ENCODE peak calls at places on chromosomes 3 and 15, in eight cellular contexts. Y is PC-3, O is fibroblast of lung, C is GM23338, B is endothelial cell of umbilical vein, Q is HepG2, H is K562, K is neural progenitor cell. J is an unnamed sample.

GRCh38 chr3:189298469-189299375 is 127.0 kb downstream of the TPRG1 start:
- DNase-seq in K (no peak), O (no peak), C (no peak), H (no peak), B (no peak), Q (no peak), Y (peak), J (peak)

GRCh38 chr15:90994059-90994416 is 297 bp downstream of the PRC1 start:
- DNase-seq in H (peak), C (peak), Y (no peak), Q (no peak), K (peak), B (no peak), O (no peak), J (no peak)

GRCh38 chr3:71309342-71309741 is 274.2 kb downstream of the FOXP1 start:
- DNase-seq in H (no peak), Y (no peak), K (no peak), O (no peak), C (no peak), B (no peak), Q (no peak), J (no peak)

GRCh38 chr3:132535575-132536441 is 61.3 kb upstream of the ACKR4 start:
- DNase-seq in H (peak), B (peak), K (peak), C (peak), O (peak), Q (peak), Y (peak), J (peak)

GRCh38 chr15:66743703-66744536 is 41.9 kb downstream of the SMAD6 start:
- DNase-seq in H (no peak), B (no peak), O (no peak), C (peak), Q (no peak), Y (peak), K (no peak), J (no peak)

GRCh38 chr15:65952425-65953053 is 83.2 kb downstream of the RAB11A start:
- DNase-seq in C (peak), K (peak), O (peak), Q (peak), Y (peak), H (peak), B (peak), J (peak)

GRCh38 chr3:58526124-58526957 is 10.6 kb downstream of the ACOX2 start:
- DNase-seq in Y (peak), K (no peak), O (peak), B (peak), H (no peak), C (peak), Q (peak), J (peak)

GRCh38 chr3:47370887-47371697 is 9.7 kb upstream of the PTPN23 start:
- DNase-seq in Q (no peak), C (peak), O (no peak), Y (no peak), K (peak), H (peak), B (no peak), J (no peak)

GRCh38 chr15:88605507-88606436 is 15.4 kb upstream of the AEN start:
- DNase-seq in O (peak), Y (no peak), K (peak), B (peak), C (peak), H (peak), Q (no peak), J (no peak)

GRCh38 chr3:191280111-191280510 is 49.1 kb upstream of the CCDC50 start:
- DNase-seq in O (no peak), C (no peak), H (no peak), B (no peak), Y (no peak), K (no peak), Q (no peak), J (no peak)

GRCh38 chr3:111577798-111578685 is 17.1 kb downstream of the ZBED2 start:
- DNase-seq in C (peak), H (no peak), Y (peak), K (peak), O (peak), B (peak), Q (peak), J (peak)

GRCh38 chr3:24495334-24495994 is 814 bp upstream of the THRB start:
- DNase-seq in K (peak), H (peak), B (no peak), Y (peak), O (no peak), C (peak), Q (peak), J (peak)

GRCh38 chr15:51103330-51103729 is 8.6 kb upstream of the TNFAIP8L3 start:
- DNase-seq in Q (no peak), C (no peak), O (peak), K (no peak), B (peak), H (no peak), Y (no peak), J (no peak)
- TF ChIP-seq EZH2 in Q (no peak), C (no peak), O (no peak), K (no peak), B (no peak), H (no peak), Y (no peak), J (no peak)

GRCh38 chr3:25901796-25902195 is 111.9 kb downstream of the OXSM start:
- DNase-seq in Q (no peak), H (no peak), O (no peak), K (no peak), B (no peak), Y (no peak), C (no peak), J (no peak)

GRCh38 chr3:25906132-25906906 is 116.4 kb downstream of the OXSM start:
- DNase-seq in Y (no peak), C (peak), B (no peak), H (no peak), Q (no peak), O (no peak), K (no peak), J (no peak)

GRCh38 chr3:25903371-25903770 is 113.5 kb downstream of the OXSM start:
- DNase-seq in Q (no peak), O (no peak), H (no peak), C (no peak), Y (no peak), B (no peak), K (no peak), J (no peak)

GRCh38 chr3:25902586-25902985 is 112.7 kb downstream of the OXSM start:
- DNase-seq in Q (no peak), K (no peak), C (no peak), Y (no peak), B (no peak), O (no peak), H (no peak), J (no peak)

DNA sequence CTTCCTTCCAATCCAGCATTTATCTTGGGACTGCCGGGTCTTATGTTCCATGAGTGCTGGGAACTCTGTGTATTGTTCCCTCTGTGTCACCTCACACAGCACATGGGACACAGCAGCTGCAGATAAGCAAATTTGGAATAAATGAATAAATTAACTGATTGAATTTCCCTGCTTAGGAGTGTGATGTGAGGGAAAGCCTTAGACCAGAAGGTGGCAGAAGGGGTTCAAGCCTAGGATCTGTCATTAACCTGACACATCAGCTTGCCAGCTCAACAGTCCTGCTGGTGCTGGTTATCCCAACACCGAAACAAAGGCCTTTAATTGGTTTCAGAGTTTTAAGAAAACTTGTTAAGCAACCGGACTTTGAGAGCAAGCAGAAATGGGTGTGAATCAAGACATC is 114.4 kb downstream of the OXSM start:
- DNase-seq in Y (no peak), H (no peak), C (peak), O (no peak), K (peak), Q (no peak), B (no peak), J (no peak)
- TF ChIP-seq CTCF in Y (peak), H (no peak), C (peak), O (no peak), K (peak), Q (no peak), B (no peak), J (peak)

GRCh38 chr15:62327386-62327785 is 162.3 kb upstream of the C2CD4B start:
- DNase-seq in O (no peak), C (no peak), B (no peak), Y (no peak), K (no peak), Q (no peak), H (no peak), J (no peak)

GRCh38 chr15:62324382-62324781 is 159.3 kb upstream of the C2CD4B start:
- DNase-seq in K (no peak), Q (no peak), Y (no peak), C (no peak), B (no peak), O (no peak), H (no peak), J (no peak)

GRCh38 chr15:62325597-62325996 is 160.5 kb upstream of the C2CD4B start:
- DNase-seq in Y (no peak), O (no peak), K (no peak), C (no peak), B (no peak), Q (no peak), H (no peak), J (no peak)

GRCh38 chr15:62323353-62323752 is 158.3 kb upstream of the C2CD4B start:
- DNase-seq in H (no peak), Y (no peak), O (no peak), B (no peak), Q (no peak), K (peak), C (peak), J (no peak)

DNA sequence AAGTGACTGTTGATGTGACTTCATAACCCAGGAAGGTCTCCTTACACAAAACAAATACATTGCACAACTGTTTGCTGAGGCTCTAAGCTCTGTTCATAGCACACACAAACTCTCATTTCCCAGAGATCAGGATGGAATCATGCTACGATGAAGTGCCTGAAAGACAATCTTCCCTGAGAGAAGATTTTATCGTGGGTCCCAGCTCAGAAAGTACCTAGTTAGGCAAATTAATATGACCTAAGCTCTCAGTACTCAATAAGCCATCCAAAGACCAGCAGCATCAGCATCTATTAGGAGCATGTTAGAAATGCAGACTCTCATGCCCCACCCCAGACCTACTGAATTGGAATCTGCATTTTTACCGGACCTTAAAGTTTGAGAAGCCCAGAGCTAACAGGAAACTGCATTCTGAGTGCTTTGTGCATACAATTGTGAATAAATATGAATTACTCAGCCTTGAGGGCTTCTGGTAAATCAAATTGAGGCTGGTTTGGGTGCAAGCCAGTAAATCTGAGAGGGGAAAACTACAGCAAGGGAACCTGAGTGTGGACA is 161.5 kb upstream of the C2CD4B start:
- DNase-seq in O (no peak), Y (peak), H (no peak), B (no peak), Q (no peak), C (no peak), K (no peak), J (peak)
- H3K4me2 ChIP-seq in O (no peak), Y (no peak), H (no peak), B (no peak), Q (no peak), C (no peak), K (no peak), J (peak)

GRCh38 chr3:158097141-158097540 is 9.1 kb downstream of the SHOX2 start:
- DNase-seq in Y (no peak), H (no peak), B (no peak), K (no peak), C (no peak), Q (no peak), O (no peak), J (no peak)

GRCh38 chr3:158094235-158094916 is 11.8 kb downstream of the SHOX2 start:
- DNase-seq in C (peak), H (no peak), O (no peak), B (no peak), Y (no peak), Q (no peak), K (peak), J (no peak)

GRCh38 chr3:158093526-158093925 is 12.7 kb downstream of the SHOX2 start:
- DNase-seq in C (no peak), B (no peak), K (no peak), H (no peak), O (no peak), Y (no peak), Q (no peak), J (no peak)

GRCh38 chr3:158095302-158095997 is 10.8 kb downstream of the SHOX2 start:
- DNase-seq in O (no peak), K (peak), Q (no peak), C (peak), B (peak), H (no peak), Y (no peak), J (no peak)

DNA sequence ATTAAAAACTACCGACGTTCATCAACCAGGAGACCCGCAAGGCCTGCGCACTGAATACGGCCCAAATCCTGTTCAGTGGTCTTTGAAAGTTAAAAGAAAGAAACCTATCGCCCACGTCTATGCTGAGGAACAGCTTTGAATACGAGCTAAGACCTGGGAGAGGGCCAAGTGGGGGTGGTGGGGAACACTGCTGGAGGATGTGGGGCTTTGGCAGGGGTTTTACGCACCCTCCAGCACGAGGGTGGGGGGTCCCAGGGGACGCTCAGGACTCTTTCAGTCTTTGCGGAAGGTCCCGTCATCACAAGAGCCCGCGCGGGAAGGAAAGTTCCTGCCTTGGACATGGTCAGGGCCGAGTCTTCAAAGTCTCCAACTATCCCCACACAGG is 11.3 kb downstream of the SHOX2 start:
- DNase-seq in Q (no peak), K (peak), H (no peak), Y (no peak), O (no peak), C (no peak), B (no peak), J (no peak)
- TF ChIP-seq EZH2 in Q (no peak), K (peak), H (no peak), Y (no peak), O (no peak), C (peak), B (peak), J (no peak)

GRCh38 chr3:72664576-72664975 is 183.7 kb downstream of the SHQ1 start:
- DNase-seq in O (peak), H (no peak), Y (no peak), C (no peak), Q (no peak), K (no peak), B (no peak), J (no peak)

GRCh38 chr3:72665103-72665502 is 183.1 kb downstream of the SHQ1 start:
- DNase-seq in H (no peak), Q (no peak), K (no peak), C (no peak), B (no peak), O (no peak), Y (no peak), J (no peak)

GRCh38 chr3:72666444-72666755 is 181.8 kb downstream of the SHQ1 start:
- DNase-seq in O (no peak), Y (no peak), C (no peak), B (no peak), H (no peak), Q (no peak), K (no peak), J (no peak)

GRCh38 chr3:72664171-72664570 is 184.1 kb downstream of the SHQ1 start:
- DNase-seq in Y (no peak), K (no peak), H (peak), O (no peak), Q (no peak), B (no peak), C (no peak), J (no peak)

DNA sequence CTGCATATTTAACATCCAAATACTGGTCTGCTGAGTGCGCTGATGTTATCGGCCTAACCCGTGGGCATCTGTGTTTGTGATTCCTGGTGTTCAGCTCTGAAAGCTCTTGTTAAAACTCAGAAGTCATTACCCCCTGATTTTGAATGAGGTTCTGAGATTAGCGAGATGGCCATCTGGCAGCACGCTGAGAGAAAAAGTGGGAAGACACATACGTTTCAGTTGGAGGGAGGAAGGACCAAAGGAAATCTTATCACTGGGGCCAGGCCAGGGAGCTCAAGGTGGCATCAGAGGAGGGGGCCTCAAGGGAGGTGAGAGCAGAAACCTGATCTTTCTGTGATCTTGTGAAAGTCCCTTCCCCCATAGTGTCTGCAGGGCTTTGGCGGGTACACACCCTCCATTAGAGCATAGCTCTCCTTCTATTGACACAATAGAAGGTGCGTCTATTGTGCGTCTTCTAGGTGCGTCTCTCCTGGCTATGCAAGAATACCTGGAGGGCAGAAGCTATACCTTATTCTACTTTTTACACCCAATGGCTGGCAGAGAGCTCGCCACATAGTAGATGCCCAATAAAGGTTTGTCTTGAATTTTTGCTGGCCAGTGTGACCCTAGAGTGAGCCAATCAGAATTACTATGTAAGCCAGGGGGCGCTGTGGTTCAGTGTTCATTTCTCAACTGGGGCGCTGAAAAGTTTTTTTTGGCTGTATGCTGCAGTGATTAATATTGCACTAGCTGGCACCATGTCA is 182.4 kb downstream of the SHQ1 start:
- DNase-seq in O (peak), Y (peak), K (peak), H (peak), Q (no peak), B (peak), C (peak), J (peak)
- TF ChIP-seq CTCF in O (peak), Y (peak), K (peak), H (peak), Q (peak), B (peak), C (peak), J (peak)

GRCh38 chr15:59366368-59367021 is 6.2 kb downstream of the MYO1E start:
- DNase-seq in C (no peak), B (peak), K (no peak), H (no peak), Y (peak), Q (no peak), O (no peak), J (no peak)
- H3K4me2 ChIP-seq in C (no peak), B (peak), K (no peak), H (no peak), Y (peak), Q (no peak), O (no peak), J (peak)

DNA sequence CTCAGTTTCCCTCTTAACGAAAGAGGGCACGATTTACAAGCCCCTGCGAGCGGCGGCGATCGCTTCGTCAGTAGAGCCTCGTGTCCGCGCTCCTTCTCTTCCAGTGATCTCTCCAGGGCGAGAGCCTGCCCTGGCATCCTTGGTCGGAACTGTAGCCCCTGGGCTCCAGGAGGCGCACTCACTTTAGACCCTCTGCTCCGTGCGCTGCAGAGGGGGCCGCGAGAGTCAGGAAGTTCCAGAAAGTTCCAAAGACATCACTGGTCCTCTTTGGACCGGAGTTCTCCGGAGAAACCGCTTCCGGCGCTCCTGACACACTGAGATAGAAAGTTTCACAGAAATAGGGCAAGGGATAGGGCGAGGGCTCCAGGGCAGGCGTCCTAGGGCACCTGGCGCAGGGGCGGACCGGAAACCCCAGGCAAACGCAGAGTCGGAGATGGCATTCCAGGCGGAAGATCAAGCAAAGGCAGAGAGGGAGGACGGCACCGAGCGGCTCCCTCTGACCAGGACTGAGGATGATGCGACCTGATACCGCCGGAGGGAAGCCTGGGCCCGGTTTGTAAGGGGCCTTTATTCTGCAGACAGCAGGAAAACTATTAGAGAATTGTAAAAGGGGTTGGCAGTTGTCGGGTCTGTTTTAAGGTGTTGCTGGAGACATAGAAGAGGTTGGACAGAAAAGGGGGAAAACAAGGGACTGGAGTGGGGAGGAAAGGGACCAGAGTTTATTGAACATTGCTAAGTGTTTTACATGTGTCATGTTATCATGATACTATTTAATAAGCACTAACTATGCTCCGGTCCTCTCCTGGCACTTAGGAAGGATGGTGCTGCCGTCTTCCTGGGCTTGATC is 1.3 kb upstream of the CPEB1 start:
- DNase-seq in B (no peak), H (no peak), O (peak), C (peak), K (peak), Y (no peak), Q (no peak), J (no peak)
- TF ChIP-seq EZH2 in B (peak), H (no peak), O (peak), C (peak), K (peak), Y (no peak), Q (no peak), J (no peak)

GRCh38 chr3:127406309-127407025 is 118.6 kb upstream of the PRR20G start:
- DNase-seq in B (no peak), H (peak), C (peak), Q (peak), K (no peak), O (no peak), Y (peak), J (peak)
- TF ChIP-seq CTCF in B (peak), H (peak), C (peak), Q (peak), K (peak), O (no peak), Y (peak), J (peak)

J was measured in PC-9.